ENCODE peak calls at places on chromosomes 7 and 10, in seven cellular contexts. L is mammary epithelial cell, P is left ventricle myocardium inferior, Z is heart left ventricle, J is neural progenitor cell, C is endodermal cell, G is dorsolateral prefrontal cortex. M is an unnamed sample.
A peak's percentile ranks its signal among the peaks of the same experiment; 100 is the strongest.

GRCh38 chr7:154503962-154504550 is 451.9 kb downstream of the DPP6 start:
- DNase-seq in L (peak; percentile 8), P (no peak), Z (no peak), J (peak; percentile 73), C (no peak), G (no peak), M (peak; percentile 55)

GRCh38 chr7:71454981-71455380 is 323.0 kb downstream of the GALNT17 start:
- DNase-seq in L (no peak), P (no peak), Z (no peak), J (no peak), C (no peak), G (no peak), M (no peak)

GRCh38 chr10:69748621-69749020 is 53.1 kb upstream of the COL13A1 start:
- DNase-seq in L (no peak), P (no peak), Z (no peak), J (no peak), C (no peak), G (no peak), M (no peak)

GRCh38 chr10:60963441-60964256 is 19.7 kb upstream of the RHOBTB1 start:
- DNase-seq in L (peak; percentile 48), P (no peak), Z (no peak), J (no peak), C (no peak), G (no peak), M (peak; percentile 23)

GRCh38 chr7:134693256-134693655 is 46.6 kb downstream of the BPGM start:
- DNase-seq in L (peak; percentile 94), P (no peak), Z (no peak), J (no peak), C (no peak), G (no peak), M (no peak)

GRCh38 chr7:145916776-145917175 is 199.8 kb upstream of the CNTNAP2 start:
- DNase-seq in L (no peak), P (no peak), Z (no peak), J (peak; percentile 18), C (no peak), G (no peak), M (no peak)

GRCh38 chr10:271201-271600 is 135.9 kb downstream of the ZMYND11 start:
- DNase-seq in L (no peak), P (no peak), Z (no peak), J (no peak), C (peak; percentile 31), G (no peak), M (no peak)

GRCh38 chr10:104806791-104807190 is 165.7 kb downstream of the SORCS3 start:
- DNase-seq in L (no peak), P (no peak), Z (no peak), J (no peak), C (no peak), G (no peak), M (no peak)

GRCh38 chr7:134513169-134513752 is 14.1 kb upstream of the AKR1B10 start:
- DNase-seq in L (peak; percentile 75), P (peak; percentile 26), Z (peak; percentile 39), J (peak; percentile 66), C (peak; percentile 85), G (no peak), M (peak; percentile 58)

GRCh38 chr7:7736671-7737070 is 18.3 kb upstream of the RPA3 start:
- DNase-seq in L (no peak), P (no peak), Z (no peak), J (peak; percentile 76), C (peak; percentile 81), G (no peak), M (no peak)

GRCh38 chr10:89156161-89156560 is 51.0 kb downstream of the CH25H start:
- DNase-seq in L (no peak), P (no peak), Z (no peak), J (no peak), C (no peak), G (no peak), M (no peak)

GRCh38 chr10:91590142-91590903 is 42.5 kb downstream of the PPP1R3C start:
- DNase-seq in L (peak; percentile 39), P (peak; percentile 48), Z (peak; percentile 69), J (no peak), C (no peak), G (no peak), M (no peak)

GRCh38 chr10:102230264-102230860 is 4.3 kb downstream of the ELOVL3 start:
- DNase-seq in L (no peak), P (peak; percentile 31), Z (peak; percentile 61), J (peak; percentile 94), C (peak; percentile 94), G (no peak), M (peak; percentile 84)

GRCh38 chr7:44849277-44850210 is 1.7 kb upstream of the H2AZ2 start:
- DNase-seq in L (peak; percentile 36), P (no peak), Z (no peak), J (no peak), C (no peak), G (no peak), M (no peak)

GRCh38 chr10:43855667-43856210 is 207.1 kb upstream of the ZNF32 start:
- DNase-seq in L (no peak), P (peak; percentile 41), Z (peak; percentile 62), J (no peak), C (no peak), G (no peak), M (no peak)

GRCh38 chr10:12839941-12840611 is 161.4 kb downstream of the CCDC3 start:
- DNase-seq in L (no peak), P (no peak), Z (peak; percentile 51), J (no peak), C (no peak), G (no peak), M (peak; percentile 40)

GRCh38 chr10:93126484-93127052 is 52.9 kb downstream of the CYP26A1 start:
- DNase-seq in L (no peak), P (no peak), Z (no peak), J (peak; percentile 19), C (peak; percentile 76), G (no peak), M (no peak)

GRCh38 chr7:7490003-7490402 is 45.7 kb downstream of the COL28A1 start:
- DNase-seq in L (no peak), P (no peak), Z (no peak), J (no peak), C (no peak), G (no peak), M (no peak)

GRCh38 chr10:63770523-63770922 is 249.3 kb downstream of the REEP3 start:
- DNase-seq in L (no peak), P (no peak), Z (no peak), J (no peak), C (peak; percentile 62), G (no peak), M (no peak)

GRCh38 chr7:106731207-106731606 is 70.2 kb upstream of the CCDC71L start:
- DNase-seq in L (no peak), P (no peak), Z (no peak), J (no peak), C (no peak), G (no peak), M (no peak)

GRCh38 chr10:117175215-117175900 is 21.9 kb upstream of the KCNK18 start:
- DNase-seq in L (peak; percentile 20), P (no peak), Z (peak; percentile 28), J (no peak), C (peak; percentile 72), G (peak; percentile 53), M (no peak)

GRCh38 chr10:124653811-124654651 is 90.1 kb downstream of the FAM53B start:
- DNase-seq in L (peak; percentile 66), P (no peak), Z (no peak), J (no peak), C (no peak), G (no peak), M (no peak)

GRCh38 chr7:25752967-25753791 is 398.8 kb upstream of the NFE2L3 start:
- DNase-seq in L (peak; percentile 12), P (no peak), Z (no peak), J (peak; percentile 87), C (peak; percentile 78), G (no peak), M (no peak)

GRCh38 chr10:106929291-106929925 is 235.1 kb downstream of the SORCS1 start:
- DNase-seq in L (no peak), P (no peak), Z (no peak), J (peak; percentile 68), C (no peak), G (no peak), M (no peak)

DNA sequence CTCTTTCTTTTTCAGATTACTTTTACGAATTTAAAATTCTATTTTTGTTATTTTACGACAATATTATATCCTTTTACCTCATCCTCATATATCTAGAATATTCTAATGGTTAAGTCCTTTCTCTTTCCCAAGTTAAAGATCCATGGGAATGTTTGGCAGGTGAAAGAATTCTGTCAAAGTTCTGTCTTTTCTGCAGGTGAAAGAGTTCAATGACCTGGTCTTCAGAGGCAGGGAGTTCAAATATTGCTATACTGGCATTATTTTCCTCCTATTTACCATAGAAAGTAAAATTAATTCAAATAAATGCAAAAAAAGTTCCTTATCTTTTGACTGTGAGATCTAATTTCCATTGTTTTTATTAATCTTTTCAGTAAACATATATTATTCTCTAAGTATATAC is 194.3 kb downstream of the ARL4A start:
- DNase-seq in L (no peak), P (no peak), Z (no peak), J (no peak), C (no peak), G (no peak), M (no peak)
- H3K4me3 ChIP-seq in L (no peak overlapping the region), P (no peak overlapping the region), Z (no peak overlapping the region), J (no peak overlapping the region), C (no peak overlapping the region), G (no peak overlapping the region), M (no peak overlapping the region)

DNA sequence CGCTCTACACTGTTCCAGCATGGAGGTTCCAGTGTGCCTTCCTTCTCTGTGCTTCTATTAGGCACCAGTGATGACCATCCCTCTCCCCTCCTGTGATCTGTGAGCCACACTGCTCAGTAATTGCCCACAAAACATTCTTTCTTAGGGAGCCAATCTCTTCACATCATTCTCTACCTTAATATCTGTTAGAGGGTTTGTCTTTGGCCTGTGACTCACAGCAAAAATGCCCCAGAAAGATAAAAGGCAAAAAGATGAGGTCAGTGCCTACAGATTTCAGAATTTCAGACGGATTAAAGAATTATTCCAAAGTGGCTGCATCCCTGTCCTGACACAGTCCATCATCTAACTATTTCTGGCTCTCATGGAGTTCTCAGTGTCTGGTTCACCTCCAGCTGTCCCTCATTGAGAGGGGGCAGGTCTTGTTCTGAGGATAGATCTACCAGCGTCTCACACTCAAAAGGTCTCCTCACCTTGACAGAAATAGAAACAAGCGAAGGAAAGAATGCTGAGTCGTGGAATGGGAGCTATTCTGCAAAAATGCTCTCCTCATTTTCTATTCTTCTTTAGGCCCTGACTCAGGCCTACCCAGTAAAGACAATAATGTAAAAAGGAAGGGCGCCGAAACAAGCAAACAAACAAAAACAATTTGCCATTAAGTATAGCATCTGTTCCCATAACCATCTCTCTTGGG is 138.5 kb upstream of the AOAH start:
- DNase-seq in L (peak; percentile 45), P (no peak), Z (no peak), J (no peak), C (no peak), G (no peak), M (no peak)
- TF ChIP-seq CTCF in L (no peak), P (no peak), Z (no peak), J (no peak), C (no peak), G (no peak), M (no peak)

GRCh38 chr7:24701232-24701898 is 55.9 kb downstream of the GSDME start:
- DNase-seq in L (peak; percentile 79), P (no peak), Z (no peak), J (no peak), C (no peak), G (no peak), M (peak; percentile 62)
- H3K27ac ChIP-seq in L (no peak overlapping the region), P (peak overlapping the region; percentile 2), Z (no peak overlapping the region), J (no peak overlapping the region), C (no peak overlapping the region), G (peak overlapping the region; percentile 58), M (peak overlapping the region; percentile 14)

GRCh38 chr10:84727398-84727797 is 399.0 kb downstream of the CCSER2 start:
- DNase-seq in L (no peak), P (no peak), Z (no peak), J (no peak), C (peak; percentile 73), G (no peak), M (no peak)
- H3K4me3 ChIP-seq in L (no peak overlapping the region), P (no peak overlapping the region), Z (no peak overlapping the region), J (no peak overlapping the region), C (no peak overlapping the region), G (no peak overlapping the region), M (no peak overlapping the region)